ENCODE peak calls at places on chromosomes 11 and 22, in eight cellular contexts. D is uterus; E is Peyer's patch; J is A549; N is esophagus squamous epithelium; O is upper lobe of left lung; P is body of pancreas; Z is CD8-positive, alpha-beta T cell. K is an unnamed sample.
A peak's percentile ranks its signal among the peaks of the same experiment; 100 is the strongest.

GRCh38 chr11:122440783-122441701 is 214.5 kb upstream of the UBASH3B start:
- DNase-seq in N (no peak), D (peak; percentile 30), J (no peak), P (peak; percentile 14), O (peak; percentile 82), E (no peak), Z (no peak), K (peak; percentile 21)

GRCh38 chr11:131279685-131280084 is 90.7 kb upstream of the NTM start:
- DNase-seq in N (no peak), D (no peak), Z (no peak), J (no peak), P (no peak), E (no peak), O (no peak), K (no peak)

GRCh38 chr11:69442807-69443137 is 38.7 kb upstream of the LINC01488 start:
- DNase-seq in E (no peak), D (no peak), J (no peak), O (no peak), P (peak; percentile 45), N (no peak), Z (no peak), K (peak; percentile 29)

GRCh38 chr11:115391598-115391997 is 112.6 kb downstream of the CADM1 start:
- DNase-seq in J (no peak), P (no peak), D (no peak), Z (no peak), N (no peak), O (no peak), E (no peak), K (no peak)

GRCh38 chr11:41018224-41018623 is 441.2 kb downstream of the LRRC4C start:
- DNase-seq in J (no peak), E (no peak), P (no peak), N (no peak), Z (no peak), O (no peak), D (no peak), K (no peak)

GRCh38 chr22:22897036-22897435 is 9.4 kb downstream of the IGLL5 start:
- DNase-seq in P (no peak), J (no peak), E (no peak), O (no peak), D (no peak), N (no peak), Z (no peak), K (no peak)

GRCh38 chr11:69280451-69280850 is 13.5 kb upstream of the MYEOV start:
- DNase-seq in E (no peak), D (no peak), Z (no peak), P (no peak), O (no peak), J (no peak), N (no peak), K (no peak)

GRCh38 chr11:59201376-59201775 is 11.4 kb downstream of the MPEG1 start:
- DNase-seq in E (no peak), D (no peak), J (no peak), P (no peak), Z (no peak), O (no peak), N (no peak), K (no peak)

GRCh38 chr11:98835336-98835735 is 185.4 kb upstream of the CNTN5 start:
- DNase-seq in P (no peak), Z (no peak), E (no peak), N (no peak), O (no peak), D (no peak), J (no peak), K (no peak)

GRCh38 chr11:63610604-63611394 is 3.4 kb downstream of the PLAAT3 start:
- DNase-seq in E (no peak), D (no peak), O (no peak), Z (no peak), N (no peak), P (no peak), J (no peak), K (no peak)

GRCh38 chr11:107331728-107332127 is 125.9 kb downstream of the CWF19L2 start:
- DNase-seq in J (no peak), E (no peak), P (no peak), N (no peak), D (no peak), O (no peak), Z (no peak), K (no peak)

GRCh38 chr11:117220999-117221774 is 10.7 kb downstream of the PCSK7 start:
- DNase-seq in E (no peak), J (no peak), P (no peak), Z (no peak), N (no peak), D (peak; percentile 76), O (no peak), K (no peak)

GRCh38 chr11:33936745-33937612 is 45.1 kb upstream of the LMO2 start:
- DNase-seq in Z (no peak), N (no peak), D (peak; percentile 67), E (no peak), O (no peak), P (peak; percentile 46), J (no peak), K (peak; percentile 30)

GRCh38 chr22:43346521-43346929 is 3.4 kb upstream of the SCUBE1 start:
- DNase-seq in D (peak; percentile 36), E (peak; percentile 74), J (peak; percentile 65), O (peak; percentile 65), N (no peak), P (peak; percentile 46), Z (peak; percentile 81), K (peak; percentile 65)

GRCh38 chr11:106389096-106389495 is 311.6 kb downstream of the AASDHPPT start:
- DNase-seq in P (no peak), J (no peak), D (no peak), Z (no peak), O (no peak), N (no peak), E (no peak), K (no peak)

GRCh38 chr11:134569195-134569594 is 157.2 kb upstream of the B3GAT1 start:
- DNase-seq in D (no peak), N (no peak), J (no peak), Z (no peak), E (no peak), P (no peak), O (no peak), K (no peak)

GRCh38 chr11:6612008-6612815 is at the start of gene TAF10:
- DNase-seq in D (peak; percentile 98), N (peak; percentile 78), J (peak; percentile 89), O (peak; percentile 99), E (peak; percentile 98), Z (peak; percentile 97), P (peak; percentile 99), K (peak; percentile 98)

DNA sequence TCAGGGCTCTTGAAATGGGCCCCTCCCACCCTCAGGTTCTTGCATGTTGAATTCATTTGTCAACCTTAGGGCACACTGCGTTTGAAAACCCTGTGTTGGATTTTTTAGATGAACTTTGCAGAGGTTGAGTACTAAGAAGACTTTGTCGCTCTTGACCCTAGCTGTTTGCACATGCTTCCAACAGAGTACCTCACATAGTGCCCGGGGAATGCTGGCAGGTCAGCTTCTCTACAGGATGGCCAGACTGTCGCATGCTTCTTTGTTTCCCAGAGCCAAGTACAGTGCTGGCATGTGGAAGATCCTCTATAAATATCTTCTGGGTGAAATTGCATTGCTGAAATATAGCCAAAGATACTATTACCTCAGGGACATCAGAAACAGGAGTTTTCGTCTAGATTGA is 59.9 kb downstream of the FAT3 start:
- DNase-seq in N (no peak), J (no peak), O (no peak), E (no peak), D (no peak), P (no peak), Z (no peak), K (no peak)
- H3K4me1 ChIP-seq in N (no peaks in the 10 kb centered on the region), J (peaks cover 9% of the 10 kb centered on the region), O (no peaks in the 10 kb centered on the region), E (no peaks in the 10 kb centered on the region), D (no peaks in the 10 kb centered on the region), P (no peaks in the 10 kb centered on the region), Z (no peaks in the 10 kb centered on the region), K (no peaks in the 10 kb centered on the region)

DNA sequence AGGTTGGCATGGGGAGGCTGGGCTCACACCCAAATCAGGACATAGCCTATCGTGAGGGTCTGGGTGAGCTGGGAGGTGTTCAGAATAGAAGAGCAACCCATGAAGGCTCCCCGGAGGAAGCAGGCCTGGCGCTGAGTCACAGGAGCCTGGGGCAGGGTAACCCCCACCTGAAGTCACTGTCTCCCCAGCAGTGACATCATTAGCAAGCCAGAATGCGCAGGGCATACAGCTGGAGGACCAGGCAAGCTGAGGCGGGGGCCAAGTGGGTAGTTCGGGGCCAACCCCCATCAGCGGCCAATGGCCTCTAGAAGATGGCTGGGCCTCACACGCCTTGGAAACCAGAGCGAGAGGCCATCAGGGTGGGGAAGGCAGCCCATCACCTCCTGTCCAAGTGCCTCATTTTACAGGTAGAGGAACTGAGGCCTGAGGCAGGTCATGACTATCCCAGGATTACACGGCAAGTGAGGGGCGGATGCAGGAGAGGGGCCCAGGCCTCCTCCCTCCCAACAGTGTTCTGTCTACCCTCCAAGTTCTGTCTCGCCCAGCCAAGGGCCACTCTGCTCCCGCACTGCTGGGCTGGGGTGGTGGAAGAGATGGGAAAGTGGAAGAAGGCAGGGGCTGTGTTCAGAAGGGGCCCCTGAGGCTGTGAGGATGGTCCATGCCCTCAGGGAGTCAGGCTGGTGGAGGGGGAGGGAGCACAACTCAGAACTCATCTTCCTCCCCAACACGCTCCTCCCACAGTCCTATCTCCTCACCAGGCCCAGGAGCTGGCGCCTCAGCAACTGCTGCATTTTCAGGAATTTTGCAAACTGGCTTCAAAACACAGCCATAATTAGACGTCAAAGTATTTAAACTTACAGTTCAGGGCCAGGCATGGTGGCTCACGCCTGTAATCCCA is 24.6 kb downstream of the RPL3 start:
- DNase-seq in O (no peak), D (no peak), P (no peak), N (no peak), Z (no peak), J (no peak), E (no peak), K (no peak)
- H3K4me1 ChIP-seq in O (peaks cover 57% of the 10 kb centered on the region), D (peaks cover 21% of the 10 kb centered on the region), P (peaks cover 79% of the 10 kb centered on the region), N (peaks cover 34% of the 10 kb centered on the region), Z (peaks cover 2% of the 10 kb centered on the region), J (peaks cover 81% of the 10 kb centered on the region), E (peaks cover 8% of the 10 kb centered on the region), K (peaks cover 6% of the 10 kb centered on the region)

GRCh38 chr11:45857834-45858492 is 10.7 kb downstream of the CRY2 start:
- DNase-seq in Z (no peak), O (no peak), E (no peak), J (no peak), N (no peak), D (peak; percentile 64), P (peak; percentile 89), K (no peak)
- H3K4me1 ChIP-seq in Z (no peaks in the 10 kb centered on the region), O (peaks cover 76% of the 10 kb centered on the region), E (peaks cover 4% of the 10 kb centered on the region), J (no peaks in the 10 kb centered on the region), N (peaks cover 23% of the 10 kb centered on the region), D (peaks cover 43% of the 10 kb centered on the region), P (peaks cover 56% of the 10 kb centered on the region), K (peaks cover 6% of the 10 kb centered on the region)

GRCh38 chr22:35398574-35398973 is 1.4 kb upstream of the MCM5 start:
- DNase-seq in P (no peak), Z (no peak), O (no peak), D (no peak), E (no peak), N (no peak), J (no peak), K (no peak)

GRCh38 chr22:35400335-35400680 is 368 bp downstream of the MCM5 start:
- DNase-seq in Z (no peak), N (no peak), O (peak; percentile 81), P (no peak), J (no peak), D (no peak), E (no peak), K (no peak)

GRCh38 chr22:35399114-35399677 is 744 bp upstream of the MCM5 start:
- DNase-seq in P (no peak), N (no peak), E (no peak), J (no peak), Z (no peak), D (no peak), O (no peak), K (no peak)

GRCh38 chr22:35401863-35402262 is 1.9 kb downstream of the MCM5 start:
- DNase-seq in P (no peak), O (no peak), J (no peak), E (no peak), D (no peak), Z (no peak), N (no peak), K (no peak)

GRCh38 chr22:35399678-35400334 is at the start of gene MCM5:
- DNase-seq in O (peak; percentile 98), Z (peak; percentile 97), P (peak; percentile 98), J (peak; percentile 94), E (peak; percentile 97), N (peak; percentile 91), D (peak; percentile 97), K (peak; percentile 98)
- H3K4me1 ChIP-seq in O (peaks cover 21% of the 10 kb centered on the region), Z (peaks cover 13% of the 10 kb centered on the region), P (peaks cover 34% of the 10 kb centered on the region), J (peaks cover 60% of the 10 kb centered on the region), E (peaks cover 4% of the 10 kb centered on the region), N (peaks cover 14% of the 10 kb centered on the region), D (peaks cover 8% of the 10 kb centered on the region), K (no peaks in the 10 kb centered on the region)

K was measured in colonic mucosa.